ENCODE peak calls at places on chromosomes 1 and 21, in five cellular contexts. S is RWPE1, F is astrocyte of the cerebellum, U is type B pancreatic cell, D is H1. H is an unnamed sample.
A peak's percentile ranks its signal among the peaks of the same experiment; 100 is the strongest.

GRCh38 chr1:181141431-181141910 is 53.0 kb downstream of the IER5 start:
- DNase-seq in S (peak; percentile 54), F (no peak), U (no peak), D (no peak), H (no peak)

GRCh38 chr21:28908351-28908750 is 84.3 kb downstream of the LTN1 start:
- DNase-seq in S (no peak), F (no peak), U (no peak), D (no peak), H (no peak)

GRCh38 chr1:183544598-183545297 is 45.5 kb downstream of the NCF2 start:
- DNase-seq in S (no peak), F (no peak), U (no peak), D (no peak), H (no peak)

GRCh38 chr1:42013881-42014470 is 95.3 kb upstream of the HIVEP3 start:
- DNase-seq in S (no peak), F (no peak), U (no peak), D (no peak), H (no peak)

GRCh38 chr1:41728403-41729202 is 190.1 kb downstream of the HIVEP3 start:
- DNase-seq in S (no peak), F (no peak), U (no peak), D (no peak), H (no peak)

GRCh38 chr21:36508948-36509347 is 29.0 kb upstream of the CLDN14 start:
- DNase-seq in S (no peak), F (no peak), U (no peak), D (no peak), H (no peak)

GRCh38 chr21:38301321-38302214 is 44.8 kb downstream of the KCNJ15 start:
- DNase-seq in S (no peak), F (no peak), U (no peak), D (no peak), H (no peak)

GRCh38 chr1:6962956-6963915 is 178.0 kb downstream of the CAMTA1 start:
- DNase-seq in S (peak; percentile 62), F (no peak), U (peak; percentile 80), D (peak; percentile 96), H (no peak)

GRCh38 chr1:156165083-156165482 is 11.7 kb downstream of the SEMA4A start:
- DNase-seq in S (no peak), F (no peak), U (no peak), D (no peak), H (no peak)

GRCh38 chr1:211637066-211637465 is 38.4 kb downstream of the NEK2 start:
- DNase-seq in S (no peak), F (no peak), U (no peak), D (no peak), H (no peak)

GRCh38 chr21:17460094-17460493 is 52.7 kb upstream of the CXADR start:
- DNase-seq in S (no peak), F (no peak), U (no peak), D (no peak), H (no peak)

GRCh38 chr1:192702212-192702993 is 66.5 kb downstream of the RGS13 start:
- DNase-seq in S (peak; percentile 50), F (peak; percentile 32), U (no peak), D (no peak), H (peak; percentile 62)

GRCh38 chr1:100581096-100581705 is 43.3 kb downstream of the GPR88 start:
- DNase-seq in S (no peak), F (no peak), U (no peak), D (no peak), H (no peak)

GRCh38 chr1:233584376-233584775 is 29.5 kb upstream of the KCNK1 start:
- DNase-seq in S (no peak), F (no peak), U (no peak), D (no peak), H (no peak)

GRCh38 chr1:180269848-180270766 is 40.0 kb downstream of the LHX4 start:
- DNase-seq in S (no peak), F (no peak), U (no peak), D (peak; percentile 63), H (no peak)

GRCh38 chr1:33010946-33011731 is 25.5 kb downstream of the AK2 start:
- DNase-seq in S (no peak), F (no peak), U (no peak), D (no peak), H (no peak)

GRCh38 chr1:3065797-3066196 is 3.2 kb upstream of the PRDM16 start:
- DNase-seq in S (no peak), F (no peak), U (peak; percentile 54), D (no peak), H (no peak)

GRCh38 chr1:88825721-88826120 is 65.6 kb downstream of the GTF2B start:
- DNase-seq in S (no peak), F (no peak), U (no peak), D (no peak), H (no peak)

GRCh38 chr1:2830761-2831425 is 29.4 kb upstream of the TTC34 start:
- DNase-seq in S (no peak), F (no peak), U (no peak), D (no peak), H (no peak)

GRCh38 chr1:35797380-35797779 is 10.4 kb upstream of the AGO4 start:
- DNase-seq in S (no peak), F (no peak), U (no peak), D (no peak), H (no peak)

GRCh38 chr1:72207059-72207458 is 75.3 kb downstream of the NEGR1 start:
- DNase-seq in S (no peak), F (no peak), U (no peak), D (no peak), H (no peak)

GRCh38 chr1:117244971-117245370 is 34.2 kb upstream of the VTCN1 start:
- DNase-seq in S (no peak), F (no peak), U (no peak), D (no peak), H (no peak)

GRCh38 chr1:12314328-12314903 is 84.6 kb downstream of the VPS13D start:
- DNase-seq in S (peak; percentile 26), F (peak; percentile 32), U (no peak), D (no peak), H (no peak)

GRCh38 chr1:151510020-151510405 is 1.2 kb upstream of the CGN start:
- DNase-seq in S (no peak), F (no peak), U (no peak), D (no peak), H (no peak)

GRCh38 chr1:112998592-112999235 is 42.7 kb upstream of the SLC16A1 start:
- DNase-seq in S (no peak), F (peak; percentile 22), U (no peak), D (no peak), H (peak; percentile 64)

GRCh38 chr1:62689524-62689923 is 1.3 kb upstream of the DOCK7 start:
- DNase-seq in S (peak; percentile 48), F (no peak), U (no peak), D (no peak), H (no peak)

GRCh38 chr21:41171210-41171609 is 3.2 kb downstream of the BACE2 start:
- DNase-seq in S (peak; percentile 74), F (no peak), U (no peak), D (no peak), H (no peak)

GRCh38 chr1:218163371-218163770 is 121.7 kb upstream of the RRP15 start:
- DNase-seq in S (no peak), F (no peak), U (no peak), D (no peak), H (no peak)

GRCh38 chr1:218164930-218165686 is 120.0 kb upstream of the RRP15 start:
- DNase-seq in S (no peak), F (no peak), U (peak; percentile 68), D (peak; percentile 84), H (no peak)

GRCh38 chr1:218165687-218166088 is 119.4 kb upstream of the RRP15 start:
- DNase-seq in S (no peak), F (no peak), U (no peak), D (no peak), H (no peak)

GRCh38 chr1:218164111-218164929 is 120.8 kb upstream of the RRP15 start:
- DNase-seq in S (no peak), F (peak; percentile 11), U (peak; percentile 80), D (peak; percentile 89), H (no peak)
- TF ChIP-seq CTCF in S (no peak), F (no peak), U (peak; percentile 58), D (no peak), H (no peak)

DNA sequence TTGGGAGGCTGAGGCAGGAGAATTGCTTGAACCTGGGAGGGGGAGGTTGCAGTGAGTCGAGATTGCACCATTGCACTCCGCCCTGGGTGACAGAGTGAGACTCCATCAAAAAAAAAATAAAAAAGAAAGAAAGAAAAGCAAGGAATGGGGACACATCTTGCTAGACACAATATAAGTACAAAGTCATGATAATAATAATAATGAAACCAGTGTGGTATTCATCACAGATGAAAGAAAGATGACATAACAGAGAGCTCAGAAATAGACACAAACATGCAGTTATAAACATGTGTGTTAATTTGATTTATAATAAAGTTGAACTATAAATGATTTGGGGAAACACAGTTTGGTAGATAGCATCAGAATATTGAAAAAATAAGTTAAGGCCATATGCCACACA is 264.1 kb downstream of the SRGAP2C start:
- DNase-seq in S (no peak), F (no peak), U (no peak), D (no peak), H (no peak)
- TF ChIP-seq CTCF in S (no peak), F (no peak), U (no peak), D (no peak), H (no peak)

GRCh38 chr1:240691521-240692338 is 79.8 kb upstream of the GREM2 start:
- DNase-seq in S (peak; percentile 51), F (peak; percentile 59), U (no peak), D (peak; percentile 55), H (peak; percentile 57)
- TF ChIP-seq CTCF in S (peak; percentile 74), F (peak; percentile 96), U (peak; percentile 76), D (peak; percentile 51), H (peak; percentile 98)

GRCh38 chr1:171741872-171742576 is at the start of gene VAMP4:
- DNase-seq in S (peak; percentile 78), F (peak; percentile 37), U (peak; percentile 83), D (peak; percentile 89), H (no peak)

GRCh38 chr1:171740356-171740863 is 1.5 kb downstream of the VAMP4 start:
- DNase-seq in S (no peak), F (no peak), U (no peak), D (no peak), H (no peak)

GRCh38 chr1:171742577-171742922 is 685 bp upstream of the VAMP4 start:
- DNase-seq in S (peak; percentile 34), F (no peak), U (no peak), D (peak; percentile 53), H (no peak)

GRCh38 chr1:171740987-171741871 is 636 bp downstream of the VAMP4 start:
- DNase-seq in S (peak; percentile 37), F (no peak), U (no peak), D (no peak), H (no peak)

DNA sequence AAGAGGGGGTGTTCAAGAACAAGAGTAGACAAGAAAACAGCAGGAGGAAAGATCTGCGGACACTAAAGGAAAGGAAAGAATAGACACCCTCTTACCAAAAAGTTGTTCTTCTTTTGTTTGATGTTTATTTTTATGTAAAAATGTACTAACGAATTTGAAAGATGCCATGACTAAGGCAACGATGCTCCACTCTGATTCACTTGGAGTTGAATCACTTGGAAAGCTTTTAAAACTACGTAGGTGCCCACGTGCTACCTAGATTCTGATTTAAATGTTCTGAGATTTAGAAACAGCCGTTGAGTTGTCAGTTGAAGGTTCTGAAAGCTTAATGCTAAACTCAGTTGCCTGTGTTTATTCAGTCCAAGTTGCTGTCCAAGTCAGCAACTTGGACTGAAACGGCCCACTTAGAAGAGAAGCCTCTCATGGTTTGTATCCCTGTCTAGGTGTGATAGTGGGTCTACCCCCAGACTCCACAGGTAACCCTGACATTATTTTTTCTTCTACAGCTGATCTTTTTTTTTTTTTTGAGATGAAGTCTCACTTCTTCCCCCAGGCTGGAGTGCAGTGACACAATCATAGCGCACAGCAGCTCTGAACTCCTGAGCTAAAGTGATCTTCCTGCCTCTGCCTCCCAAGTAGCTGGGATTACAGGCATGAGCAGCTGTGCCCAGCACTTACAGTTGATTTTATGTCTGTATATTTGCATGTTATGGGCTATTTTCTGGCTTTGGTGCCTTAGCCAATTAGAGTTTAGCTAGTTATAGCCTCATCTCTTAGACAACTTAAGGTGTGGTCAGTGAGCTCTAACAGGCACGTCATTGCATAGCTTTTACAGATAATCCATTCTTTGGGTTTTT is 1.4 kb upstream of the VAMP4 start:
- DNase-seq in S (peak; percentile 41), F (peak; percentile 41), U (no peak), D (no peak), H (no peak)
- TF ChIP-seq CTCF in S (no peak), F (no peak), U (no peak), D (no peak), H (no peak)